ENCODE peak calls at places on chromosomes 3 and 15, in ten cellular contexts. F is ovary, S is A549, T is transverse colon, K is tibial nerve, O is GM12878, U is K562, R is upper lobe of left lung, D is stomach, Q is suprapubic skin. H is an unnamed sample.

GRCh38 chr3:81728766-81729544 is 32.5 kb downstream of the GBE1 start:
- DNase-seq in F (no peak), S (no peak), T (no peak), K (no peak), O (no peak), U (no peak), R (no peak), D (no peak), Q (no peak), H (no peak)

GRCh38 chr3:56421205-56421604 is 47.1 kb downstream of the ERC2 start:
- DNase-seq in F (no peak), S (no peak), T (no peak), K (no peak), O (no peak), U (no peak), R (no peak), D (no peak), Q (no peak), H (no peak)

GRCh38 chr15:90400759-90401314 is 12.8 kb downstream of the IQGAP1 start:
- DNase-seq in F (peak; percentile 61), S (peak; percentile 94), T (peak; percentile 69), K (no peak), O (peak; percentile 62), U (peak; percentile 88), R (peak; percentile 88), D (peak; percentile 68), Q (peak; percentile 84), H (peak; percentile 87)

GRCh38 chr3:134363381-134363755 is 10.9 kb downstream of the AMOTL2 start:
- DNase-seq in F (no peak), S (no peak), T (no peak), K (no peak), O (no peak), U (peak; percentile 17), R (peak; percentile 16), D (no peak), Q (peak; percentile 58), H (peak; percentile 57)

GRCh38 chr3:129936757-129937156 is 37.8 kb upstream of the TRH start:
- DNase-seq in F (peak; percentile 55), S (no peak), T (peak; percentile 53), K (no peak), O (no peak), U (peak; percentile 40), R (peak; percentile 67), D (peak; percentile 41), Q (no peak), H (peak; percentile 62)

GRCh38 chr3:46406786-46407611 is at the start of the genes CCR5AS and CCRL2:
- DNase-seq in F (no peak), S (no peak), T (peak; percentile 89), K (no peak), O (no peak), U (peak; percentile 99), R (peak; percentile 87), D (peak; percentile 84), Q (no peak), H (peak; percentile 76)

GRCh38 chr3:15299036-15299435 is 33.4 kb downstream of the SH3BP5 start:
- DNase-seq in F (no peak), S (no peak), T (no peak), K (no peak), O (no peak), U (peak; percentile 75), R (no peak), D (no peak), Q (peak; percentile 50), H (peak; percentile 61)

GRCh38 chr15:90465140-90465929 is 64.4 kb upstream of the CRTC3 start:
- DNase-seq in F (no peak), S (no peak), T (no peak), K (no peak), O (no peak), U (no peak), R (no peak), D (no peak), Q (no peak), H (no peak)

GRCh38 chr15:74423443-74424257 is 10.1 kb downstream of the SEMA7A start:
- DNase-seq in F (peak; percentile 68), S (no peak), T (no peak), K (no peak), O (no peak), U (peak; percentile 80), R (no peak), D (no peak), Q (no peak), H (no peak)

GRCh38 chr15:58248504-58248842 is 110.3 kb downstream of the AQP9 start:
- DNase-seq in F (no peak), S (no peak), T (no peak), K (peak; percentile 43), O (no peak), U (no peak), R (no peak), D (no peak), Q (no peak), H (peak; percentile 75)

GRCh38 chr3:464255-464654 is 267.7 kb downstream of the CHL1 start:
- DNase-seq in F (no peak), S (no peak), T (no peak), K (no peak), O (no peak), U (no peak), R (no peak), D (no peak), Q (no peak), H (no peak)

GRCh38 chr15:75869446-75869845 is 26.2 kb downstream of the UBE2Q2 start:
- DNase-seq in F (no peak), S (no peak), T (no peak), K (no peak), O (no peak), U (no peak), R (no peak), D (no peak), Q (no peak), H (no peak)

GRCh38 chr15:53310709-53311108 is 448.8 kb downstream of the WDR72 start:
- DNase-seq in F (no peak), S (no peak), T (no peak), K (no peak), O (no peak), U (no peak), R (no peak), D (no peak), Q (no peak), H (no peak)

GRCh38 chr3:31240013-31240412 is 292.7 kb upstream of the STT3B start:
- DNase-seq in F (no peak), S (no peak), T (no peak), K (no peak), O (no peak), U (no peak), R (no peak), D (no peak), Q (no peak), H (no peak)

GRCh38 chr3:114711321-114711891 is 417.6 kb downstream of the TIGIT start:
- DNase-seq in F (no peak), S (no peak), T (no peak), K (no peak), O (no peak), U (no peak), R (no peak), D (no peak), Q (no peak), H (no peak)

GRCh38 chr3:32148356-32148755 is 41.9 kb downstream of the GPD1L start:
- DNase-seq in F (no peak), S (no peak), T (no peak), K (no peak), O (no peak), U (no peak), R (no peak), D (no peak), Q (no peak), H (no peak)

GRCh38 chr15:97961067-97961954 is 808 bp downstream of the ARRDC4 start:
- DNase-seq in F (peak; percentile 72), S (no peak), T (peak; percentile 66), K (no peak), O (no peak), U (peak; percentile 23), R (peak; percentile 60), D (peak; percentile 53), Q (peak; percentile 83), H (peak; percentile 89)

GRCh38 chr3:150760431-150761200 is 2.4 kb downstream of the SIAH2 start:
- DNase-seq in F (no peak), S (no peak), T (no peak), K (no peak), O (peak; percentile 45), U (no peak), R (no peak), D (no peak), Q (no peak), H (no peak)

GRCh38 chr3:150761831-150762661 is 923 bp downstream of the SIAH2 start:
- DNase-seq in F (peak; percentile 71), S (peak; percentile 78), T (peak; percentile 63), K (peak; percentile 33), O (no peak), U (peak; percentile 67), R (peak; percentile 77), D (peak; percentile 64), Q (peak; percentile 71), H (peak; percentile 85)

GRCh38 chr3:150763841-150764483 is 993 bp upstream of the SIAH2 start:
- DNase-seq in F (peak; percentile 73), S (peak; percentile 64), T (peak; percentile 81), K (peak; percentile 31), O (no peak), U (peak; percentile 81), R (peak; percentile 76), D (peak; percentile 78), Q (peak; percentile 77), H (peak; percentile 87)

GRCh38 chr3:150763122-150763840 is at the start of gene SIAH2:
- DNase-seq in F (peak; percentile 93), S (peak; percentile 93), T (peak; percentile 95), K (peak; percentile 86), O (peak; percentile 71), U (peak; percentile 94), R (peak; percentile 94), D (peak; percentile 93), Q (peak; percentile 95), H (peak; percentile 96)

GRCh38 chr3:150762662-150763121 is 277 bp downstream of the SIAH2 start:
- DNase-seq in F (no peak), S (no peak), T (no peak), K (no peak), O (no peak), U (no peak), R (no peak), D (no peak), Q (no peak), H (no peak)
- TF ChIP-seq POLR2A in F (no peak), S (no peak), T (no peak), K (peak; percentile 99), O (no peak), U (no peak), R (no peak), D (no peak), Q (peak; percentile 7), H (peak; percentile 18)

GRCh38 chr3:120102674-120103073 is 8.4 kb upstream of the GSK3B start:
- DNase-seq in F (no peak), S (no peak), T (no peak), K (no peak), O (no peak), U (no peak), R (no peak), D (peak; percentile 63), Q (no peak), H (no peak)
- H3K4me3 ChIP-seq in F (no peak overlapping the region), S (no peak overlapping the region), T (no peak overlapping the region), K (no peak overlapping the region), O (no peak overlapping the region), U (no peak overlapping the region), R (no peak overlapping the region), D (no peak overlapping the region), Q (no peak overlapping the region), H (no peak overlapping the region)

GRCh38 chr15:66675456-66675855 is 26.6 kb upstream of the SMAD6 start:
- DNase-seq in F (no peak), S (no peak), T (no peak), K (no peak), O (no peak), U (no peak), R (no peak), D (no peak), Q (no peak), H (no peak)
- TF ChIP-seq EP300 in F (no peak), S (no peak), T (no peak), K (no peak), O (no peak), U (no peak), R (no peak), D (no peak), Q (no peak), H (no peak)

GRCh38 chr3:29759021-29759359 is 478.1 kb downstream of the RBMS3 start:
- DNase-seq in F (no peak), S (no peak), T (no peak), K (no peak), O (no peak), U (no peak), R (no peak), D (no peak), Q (no peak), H (no peak)
- TF ChIP-seq POLR2A in F (no peak), S (no peak), T (no peak), K (no peak), O (no peak), U (no peak), R (no peak), D (no peak), Q (no peak), H (no peak)

H was measured in sigmoid colon.